ENCODE peak calls at places on chromosomes 7 and 10, in four cellular contexts. H is CD8-positive, alpha-beta T cell; C is progenitor cell of endocrine pancreas; T is GM13976. J is an unnamed sample.

GRCh38 chr7:150421831-150422230 is 28.6 kb upstream of the GIMAP8 start:
- DNase-seq in T (no peak), C (no peak), H (no peak), J (no peak)

GRCh38 chr10:86700851-86701617 is 32.7 kb downstream of the LDB3 start:
- DNase-seq in T (no peak), C (no peak), H (no peak), J (no peak)

GRCh38 chr7:100602889-100603696 is 930 bp downstream of the PCOLCE start:
- DNase-seq in H (no peak), T (no peak), C (no peak), J (peak)

GRCh38 chr7:16604054-16604453 is 41.5 kb downstream of the ANKMY2 start:
- DNase-seq in H (no peak), C (no peak), T (no peak), J (no peak)

GRCh38 chr7:44163591-44163990 is 22.5 kb upstream of the MYL7 start:
- DNase-seq in C (no peak), T (no peak), H (no peak), J (peak)

GRCh38 chr7:157684157-157684595 is 347.4 kb downstream of the DNAJB6 start:
- DNase-seq in C (no peak), H (no peak), T (no peak), J (no peak)

GRCh38 chr10:88186335-88186734 is 322.9 kb downstream of the PTEN start:
- DNase-seq in H (no peak), C (no peak), T (no peak), J (peak)

GRCh38 chr10:87931836-87932230 is 68.4 kb downstream of the PTEN start:
- DNase-seq in H (no peak), T (no peak), C (no peak), J (no peak)

GRCh38 chr10:111076682-111077661 is at the start of gene ADRA2A:
- DNase-seq in H (no peak), C (peak), T (peak), J (no peak)

GRCh38 chr10:99908512-99908911 is 101.2 kb downstream of the DNMBP start:
- DNase-seq in T (no peak), C (no peak), H (no peak), J (no peak)

GRCh38 chr10:68471586-68472408 is at the start of gene DNA2:
- DNase-seq in T (peak), H (peak), C (peak), J (no peak)

GRCh38 chr10:23630880-23631279 is 192.0 kb downstream of the OTUD1 start:
- DNase-seq in T (no peak), C (no peak), H (no peak), J (no peak)

GRCh38 chr10:95873139-95873538 is 34.6 kb upstream of the CC2D2B start:
- DNase-seq in H (no peak), T (no peak), C (no peak), J (no peak)

GRCh38 chr7:134315679-134316538 is 821 bp downstream of the SLC35B4 start:
- DNase-seq in C (no peak), H (peak), T (peak), J (no peak)

GRCh38 chr7:115910541-115911164 is 119.9 kb downstream of the TFEC start:
- DNase-seq in C (no peak), T (no peak), H (no peak), J (peak)

GRCh38 chr10:19930936-19931859 is 115.0 kb downstream of the PLXDC2 start:
- DNase-seq in C (no peak), H (no peak), T (no peak), J (no peak)

GRCh38 chr10:80413152-80413996 is 5.0 kb downstream of the PRXL2A start:
- DNase-seq in T (no peak), H (no peak), C (no peak), J (no peak)

GRCh38 chr10:104492349-104492940 is 138.8 kb downstream of the CFAP58 start:
- DNase-seq in T (no peak), C (no peak), H (no peak), J (peak)

GRCh38 chr7:95330194-95331003 is 6.1 kb upstream of the PON1 start:
- DNase-seq in C (no peak), H (no peak), T (peak), J (no peak)

GRCh38 chr7:106893591-106893990 is 28.5 kb downstream of the PIK3CG start:
- DNase-seq in C (no peak), H (no peak), T (no peak), J (no peak)

GRCh38 chr10:71431945-71432905 is 35.5 kb downstream of the CDH23 start:
- DNase-seq in H (no peak), C (no peak), T (no peak), J (no peak)

GRCh38 chr7:39656415-39656814 is 33.0 kb downstream of the RALA start:
- DNase-seq in C (no peak), H (no peak), T (no peak), J (no peak)

GRCh38 chr10:112953760-112954159 is 3.7 kb downstream of the TCF7L2 start:
- DNase-seq in T (no peak), H (no peak), C (no peak), J (no peak)

GRCh38 chr7:95245828-95246227 is 78.5 kb downstream of the PON1 start:
- DNase-seq in T (no peak), H (no peak), C (no peak), J (no peak)

GRCh38 chr10:44993922-44994751 is 6.6 kb upstream of the ZNF22 start:
- DNase-seq in C (no peak), T (no peak), H (no peak), J (no peak)

GRCh38 chr10:124152781-124153600 is 59.6 kb upstream of the CHST15 start:
- DNase-seq in H (peak), C (no peak), T (peak), J (peak)

GRCh38 chr10:88661577-88661976 is 2.7 kb upstream of the LIPF start:
- DNase-seq in H (no peak), C (no peak), T (no peak), J (no peak)

GRCh38 chr7:34900891-34901493 is 136.3 kb downstream of the DPY19L1 start:
- DNase-seq in H (no peak), T (peak), C (no peak), J (no peak)

GRCh38 chr10:78362406-78363022 is 328.9 kb downstream of the RPS24 start:
- DNase-seq in T (no peak), H (no peak), C (no peak), J (no peak)

J was measured in AG09309.